ENCODE peak calls at places on chromosome 4, in five cellular contexts. H is cardiac muscle cell, S is heart right ventricle, G is SK-N-SH, K is breast epithelium. T is an unnamed sample. For H3K27me3, the result is how much of the 10 kb centered on the place peaks cover.

GRCh38 chr4:150582101-150582565 is at the start of gene MAB21L2:
- DNase-seq in H (peak), S (no peak), G (peak), K (no peak), T (no peak)

GRCh38 chr4:177769155-177769554 is 326.9 kb upstream of the AGA start:
- DNase-seq in H (no peak), S (no peak), G (no peak), K (no peak), T (no peak)

GRCh38 chr4:176902710-176903323 is 110.1 kb upstream of the VEGFC start:
- DNase-seq in H (no peak), S (no peak), G (no peak), K (no peak), T (no peak)

GRCh38 chr4:124427095-124427767 is 285.3 kb downstream of the ANKRD50 start:
- DNase-seq in H (no peak), S (no peak), G (no peak), K (no peak), T (no peak)

GRCh38 chr4:109313168-109314133 is 11.0 kb upstream of the COL25A1 start:
- DNase-seq in H (no peak), S (no peak), G (no peak), K (no peak), T (no peak)

GRCh38 chr4:83964996-83965541 is 429.2 kb downstream of the GPAT3 start:
- DNase-seq in H (no peak), S (no peak), G (no peak), K (no peak), T (no peak)

GRCh38 chr4:100982345-100982744 is 365.0 kb downstream of the PPP3CA start:
- DNase-seq in H (no peak), S (no peak), G (no peak), K (no peak), T (no peak)

GRCh38 chr4:78645853-78646757 is 94.5 kb downstream of the ANXA3 start:
- DNase-seq in H (no peak), S (peak), G (no peak), K (peak), T (peak)

GRCh38 chr4:109207060-109207459 is 95.4 kb downstream of the COL25A1 start:
- DNase-seq in H (no peak), S (no peak), G (peak), K (no peak), T (no peak)

DNA sequence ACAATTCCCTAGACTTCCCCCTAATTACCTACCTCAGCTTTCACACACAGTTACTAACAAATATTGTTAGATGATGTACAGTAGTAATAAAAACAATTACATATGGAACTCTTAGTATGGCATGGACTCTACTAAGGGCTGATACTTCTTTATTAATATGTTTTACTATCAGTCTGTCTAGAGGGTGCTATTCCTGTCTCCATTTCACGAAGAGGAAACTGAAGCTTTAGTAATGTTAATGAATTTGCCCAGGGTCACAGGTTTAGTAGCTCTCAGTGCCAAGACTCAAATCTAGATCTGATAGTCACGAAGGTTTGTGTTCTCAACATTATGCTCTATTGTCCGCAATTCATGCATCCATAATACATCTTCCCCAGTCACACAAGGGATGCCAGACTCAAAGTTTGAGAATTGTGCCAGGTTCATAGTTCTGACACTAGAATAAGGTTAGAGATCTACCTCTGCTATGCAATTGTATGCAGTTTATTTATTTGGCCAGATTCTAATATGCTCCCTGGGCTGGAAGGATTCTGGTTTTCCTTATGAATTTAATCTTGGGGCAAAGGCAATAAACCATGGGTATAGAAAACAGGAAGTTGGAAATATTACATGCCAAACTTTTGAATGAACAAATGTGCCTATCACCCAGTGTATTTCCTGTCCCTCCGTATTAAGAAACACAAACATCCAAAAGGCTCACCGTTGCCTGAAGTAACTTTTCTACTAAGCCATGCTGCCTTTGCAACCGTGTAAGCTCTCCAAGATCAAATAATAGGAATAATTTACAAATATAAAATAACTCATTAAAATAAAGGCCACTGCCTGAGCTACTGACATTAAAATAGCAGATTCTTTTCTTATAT is 478.5 kb downstream of the INPP4B start:
- DNase-seq in H (no peak), S (no peak), G (no peak), K (no peak), T (no peak)
- H3K27me3 ChIP-seq in H (under half), S (under half), G (under half), K (under half), T (under half)

GRCh38 chr4:119300388-119301131 is 21.4 kb downstream of the FABP2 start:
- DNase-seq in H (peak), S (peak), G (peak), K (peak), T (peak)
- TF ChIP-seq CTCF in H (peak), S (no peak), G (peak), K (peak), T (no peak)

GRCh38 chr4:8694651-8695151 is 102.1 kb downstream of the CPZ start:
- DNase-seq in H (no peak), S (no peak), G (peak), K (no peak), T (no peak)
- H3K27me3 ChIP-seq in H (under half), S (under half), G (under half), K (under half), T (under half)

GRCh38 chr4:73127839-73128448 is 58.4 kb upstream of the COX18 start:
- DNase-seq in H (peak), S (no peak), G (peak), K (no peak), T (no peak)
- TF ChIP-seq CTCF in H (peak), S (peak), G (peak), K (no peak), T (no peak)

DNA sequence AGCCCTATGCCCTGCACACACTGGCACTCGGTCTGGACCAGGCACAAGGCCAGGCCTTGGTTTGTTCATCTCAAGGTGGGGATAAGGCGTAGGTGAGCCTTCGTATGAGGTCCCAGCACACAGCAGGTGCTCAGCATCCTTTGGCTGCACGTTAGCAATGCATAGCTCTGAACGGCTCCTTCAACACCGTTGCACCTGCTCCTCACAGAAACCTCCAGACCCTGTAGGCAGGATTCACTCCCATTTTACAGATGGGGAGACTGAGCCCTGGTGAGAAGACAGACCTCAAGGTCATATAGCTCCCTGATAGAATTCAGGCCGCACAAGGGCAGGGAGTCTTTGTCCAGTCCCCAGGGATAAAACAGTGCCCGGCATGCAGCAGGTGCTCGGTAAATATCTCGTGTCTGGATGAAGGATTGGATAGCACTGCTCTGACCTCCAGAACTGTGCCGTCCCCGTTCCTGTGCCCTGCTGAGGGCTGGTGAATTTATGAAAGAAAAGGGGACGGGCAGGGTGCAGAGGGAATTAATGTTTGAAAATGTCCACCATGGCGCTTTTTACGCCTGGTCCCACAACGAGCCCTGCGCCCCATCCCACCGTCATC is 2.4 kb downstream of the PPP2R2C start:
- DNase-seq in H (no peak), S (no peak), G (no peak), K (peak), T (no peak)
- H3K27me3 ChIP-seq in H (half or more), S (under half), G (under half), K (half or more), T (under half)

DNA sequence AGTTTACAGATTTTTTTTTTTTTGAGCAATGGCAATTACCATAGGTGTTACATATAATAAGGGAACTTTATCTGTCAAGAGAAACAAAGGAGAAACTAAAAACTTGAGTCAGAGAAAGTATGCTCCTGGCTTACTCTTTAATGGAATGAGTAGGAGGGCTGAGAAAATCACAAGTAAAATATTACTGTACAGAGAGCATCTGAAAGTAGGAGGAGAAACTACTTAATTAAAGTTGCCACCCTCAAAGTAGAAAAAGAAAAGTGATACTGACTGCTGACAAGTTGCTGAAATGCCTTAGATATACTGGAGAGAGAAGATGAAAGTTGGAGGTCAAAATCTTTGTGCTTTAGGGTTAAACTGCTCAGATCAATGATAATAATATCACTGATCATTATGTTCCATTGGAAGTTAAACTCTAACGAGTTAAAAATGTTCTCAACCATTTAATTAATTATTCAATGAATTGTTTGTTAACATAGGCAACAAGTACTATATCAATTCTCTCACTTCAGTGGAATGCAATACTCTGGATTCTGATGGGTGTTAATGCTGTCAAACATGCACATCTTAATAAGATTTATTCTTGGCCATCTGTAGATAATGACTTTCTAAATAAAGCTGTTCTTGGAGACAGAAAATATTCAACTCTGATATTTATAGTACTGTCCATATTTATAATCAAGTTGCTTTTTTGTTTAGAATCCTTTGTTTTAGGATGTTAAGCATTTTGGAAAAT is 61.2 kb upstream of the CAMK2D start:
- DNase-seq in H (no peak), S (no peak), G (no peak), K (no peak), T (no peak)
- TF ChIP-seq CTCF in H (no peak), S (no peak), G (no peak), K (no peak), T (no peak)

T was measured in pancreas.